ENCODE peak calls at places on chromosomes 5 and 9, in four cellular contexts. One of them, this sample, is unnamed.

GRCh38 chr5:56145106-56145505 is 88.0 kb downstream of the ANKRD55 start:
- DNase-seq in HCT116: no peak
- DNase-seq in K562: no peak
- DNase-seq in HepG2: no peak
- DNase-seq in this sample: no peak

GRCh38 chr9:34717996-34718614 is 8.2 kb upstream of the CCL21 start:
- DNase-seq in HCT116: no peak
- DNase-seq in K562: no peak
- DNase-seq in HepG2: no peak
- DNase-seq in this sample: no peak

GRCh38 chr5:63831381-63831780 is 130.9 kb downstream of the HTR1A start:
- DNase-seq in HCT116: no peak
- DNase-seq in K562: no peak
- DNase-seq in HepG2: no peak
- DNase-seq in this sample: no peak

GRCh38 chr5:14270212-14270702 is 127.1 kb downstream of the TRIO start:
- DNase-seq in HCT116: peak
- DNase-seq in K562: peak
- DNase-seq in HepG2: peak
- DNase-seq in this sample: no peak

GRCh38 chr9:7185612-7186011 is 427.8 kb downstream of the KDM4C start:
- DNase-seq in HCT116: peak
- DNase-seq in K562: no peak
- DNase-seq in HepG2: peak
- DNase-seq in this sample: peak

GRCh38 chr9:136339173-136339957 is 12.0 kb downstream of the GPSM1 start:
- DNase-seq in HCT116: no peak
- DNase-seq in K562: peak
- DNase-seq in HepG2: peak
- DNase-seq in this sample: peak

GRCh38 chr9:2427016-2427891 is 194.3 kb upstream of the VLDLR start:
- DNase-seq in HCT116: no peak
- DNase-seq in K562: no peak
- DNase-seq in HepG2: no peak
- DNase-seq in this sample: no peak

GRCh38 chr5:33166971-33167370 is 273.8 kb upstream of the TARS1 start:
- DNase-seq in HCT116: no peak
- DNase-seq in K562: no peak
- DNase-seq in HepG2: no peak
- DNase-seq in this sample: no peak

GRCh38 chr9:75545292-75545691 is 345.2 kb upstream of the PCSK5 start:
- DNase-seq in HCT116: no peak
- DNase-seq in K562: no peak
- DNase-seq in HepG2: no peak
- DNase-seq in this sample: no peak

GRCh38 chr9:126472446-126472845 is 141.3 kb upstream of the LMX1B start:
- DNase-seq in HCT116: no peak
- DNase-seq in K562: no peak
- DNase-seq in HepG2: no peak
- DNase-seq in this sample: no peak

GRCh38 chr9:137224850-137225694 is at the start of gene CYSRT1:
- DNase-seq in HCT116: no peak
- DNase-seq in K562: no peak
- DNase-seq in HepG2: no peak
- DNase-seq in this sample: no peak

GRCh38 chr5:99004960-99005359 is 76.2 kb upstream of the CHD1 start:
- DNase-seq in HCT116: no peak
- DNase-seq in K562: no peak
- DNase-seq in HepG2: no peak
- DNase-seq in this sample: no peak

GRCh38 chr9:37036237-37037136 is 2.4 kb upstream of the PAX5 start:
- DNase-seq in HCT116: no peak
- DNase-seq in K562: no peak
- DNase-seq in HepG2: no peak
- DNase-seq in this sample: no peak

GRCh38 chr5:17441351-17441750 is 56.7 kb upstream of the TAF11L2 start:
- DNase-seq in HCT116: no peak
- DNase-seq in K562: no peak
- DNase-seq in HepG2: no peak
- DNase-seq in this sample: no peak

GRCh38 chr9:72394061-72394460 is 29.1 kb upstream of the ZFAND5 start:
- DNase-seq in HCT116: no peak
- DNase-seq in K562: no peak
- DNase-seq in HepG2: no peak
- DNase-seq in this sample: no peak

GRCh38 chr5:143403607-143404415 is at the start of gene NR3C1:
- DNase-seq in HCT116: no peak
- DNase-seq in K562: peak
- DNase-seq in HepG2: peak
- DNase-seq in this sample: no peak

GRCh38 chr5:8845316-8845715 is 700.6 kb downstream of the SEMA5A start:
- DNase-seq in HCT116: no peak
- DNase-seq in K562: no peak
- DNase-seq in HepG2: no peak
- DNase-seq in this sample: no peak

GRCh38 chr9:126317513-126317912 is 9.1 kb upstream of the MVB12B start:
- DNase-seq in HCT116: no peak
- DNase-seq in K562: no peak
- DNase-seq in HepG2: peak
- DNase-seq in this sample: no peak

GRCh38 chr5:97231025-97231636 is 48.1 kb upstream of the RIOK2 start:
- DNase-seq in HCT116: peak
- DNase-seq in K562: peak
- DNase-seq in HepG2: peak
- DNase-seq in this sample: peak

GRCh38 chr9:77453857-77454647 is 194.1 kb downstream of the GNA14 start:
- DNase-seq in HCT116: no peak
- DNase-seq in K562: no peak
- DNase-seq in HepG2: no peak
- DNase-seq in this sample: no peak

GRCh38 chr9:134895103-134895502 is 14.5 kb downstream of the FCN2 start:
- DNase-seq in HCT116: no peak
- DNase-seq in K562: no peak
- DNase-seq in HepG2: no peak
- DNase-seq in this sample: no peak

GRCh38 chr5:172769598-172770373 is 1.2 kb downstream of the DUSP1 start:
- DNase-seq in HCT116: no peak
- DNase-seq in K562: no peak
- DNase-seq in HepG2: no peak
- DNase-seq in this sample: no peak

GRCh38 chr5:2052687-2053086 is 170.0 kb upstream of the IRX4 start:
- DNase-seq in HCT116: no peak
- DNase-seq in K562: no peak
- DNase-seq in HepG2: no peak
- DNase-seq in this sample: no peak

GRCh38 chr9:19404278-19405075 is 4.3 kb upstream of the ACER2 start:
- DNase-seq in HCT116: no peak
- DNase-seq in K562: no peak
- DNase-seq in HepG2: no peak
- DNase-seq in this sample: no peak

GRCh38 chr5:20294696-20295095 is 306.7 kb upstream of the CDH18 start:
- DNase-seq in HCT116: no peak
- DNase-seq in K562: no peak
- DNase-seq in HepG2: no peak
- DNase-seq in this sample: no peak

GRCh38 chr5:130571076-130571475 is 594.0 kb downstream of the HINT1 start:
- DNase-seq in HCT116: no peak
- DNase-seq in K562: no peak
- DNase-seq in HepG2: no peak
- DNase-seq in this sample: no peak

GRCh38 chr9:89359636-89360315 is 41.5 kb downstream of the SECISBP2 start:
- DNase-seq in HCT116: no peak
- DNase-seq in K562: no peak
- DNase-seq in HepG2: no peak
- DNase-seq in this sample: no peak

GRCh38 chr9:14347408-14348224 is 33.7 kb upstream of the NFIB start:
- DNase-seq in HCT116: no peak
- DNase-seq in K562: no peak
- DNase-seq in HepG2: no peak
- DNase-seq in this sample: no peak

GRCh38 chr5:65776707-65777141 is 54.7 kb downstream of the NLN start:
- DNase-seq in HCT116: no peak
- DNase-seq in K562: no peak
- DNase-seq in HepG2: no peak
- DNase-seq in this sample: no peak
- TF ChIP-seq TCF7L2 in HCT116: no peak
- TF ChIP-seq TCF7L2 in K562: no peak
- TF ChIP-seq TCF7L2 in HepG2: no peak
- TF ChIP-seq TCF7L2 in this sample: no peak

GRCh38 chr9:131584858-131585257 is 39.5 kb downstream of the PRRT1B start:
- DNase-seq in HCT116: no peak
- DNase-seq in K562: no peak
- DNase-seq in HepG2: no peak
- DNase-seq in this sample: no peak
- TF ChIP-seq TCF7L2 in HCT116: no peak
- TF ChIP-seq TCF7L2 in K562: no peak
- TF ChIP-seq TCF7L2 in HepG2: no peak
- TF ChIP-seq TCF7L2 in this sample: no peak

GRCh38 chr5:42555010-42555409 is 131.8 kb downstream of the GHR start:
- DNase-seq in HCT116: no peak
- DNase-seq in K562: no peak
- DNase-seq in HepG2: peak
- DNase-seq in this sample: no peak
- TF ChIP-seq TCF7L2 in HCT116: no peak
- TF ChIP-seq TCF7L2 in K562: no peak
- TF ChIP-seq TCF7L2 in HepG2: no peak
- TF ChIP-seq TCF7L2 in this sample: no peak

GRCh38 chr9:85569988-85570387 is 171.8 kb downstream of the AGTPBP1 start:
- DNase-seq in HCT116: peak
- DNase-seq in K562: peak
- DNase-seq in HepG2: no peak
- DNase-seq in this sample: no peak
- TF ChIP-seq TCF7L2 in HCT116: no peak
- TF ChIP-seq TCF7L2 in K562: no peak
- TF ChIP-seq TCF7L2 in HepG2: no peak
- TF ChIP-seq TCF7L2 in this sample: no peak

DNA sequence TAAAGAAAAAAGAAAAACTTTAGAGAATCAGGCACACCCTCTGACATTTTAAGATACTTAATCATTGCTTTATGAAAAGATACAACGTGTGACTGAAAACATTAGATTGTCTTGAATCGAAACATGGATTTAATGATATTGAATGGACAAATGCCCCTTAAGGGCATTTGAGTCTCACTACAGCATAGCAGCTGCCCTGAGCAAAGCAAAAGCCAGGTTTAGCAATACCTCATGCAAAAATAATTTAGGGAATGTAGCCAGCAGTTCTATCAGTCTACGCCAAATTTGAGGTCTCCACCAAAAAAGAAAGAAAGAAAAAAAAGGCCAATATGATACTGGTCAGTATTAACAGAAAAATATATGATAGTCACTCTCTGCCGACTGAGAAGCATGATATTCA is 56.6 kb upstream of the LMNB1 start:
- DNase-seq in HCT116: no peak
- DNase-seq in K562: no peak
- DNase-seq in HepG2: no peak
- DNase-seq in this sample: no peak
- TF ChIP-seq TCF7L2 in HCT116: no peak
- TF ChIP-seq TCF7L2 in K562: no peak
- TF ChIP-seq TCF7L2 in HepG2: no peak
- TF ChIP-seq TCF7L2 in this sample: no peak

This sample was measured in Panc1.